ENCODE peak calls at places on chromosomes 7 and 10, in six cellular contexts. P, U, V, L, S and F are unnamed samples. For H3K36me3, the result is how much of the 10 kb centered on the place peaks cover.

GRCh38 chr10:16581202-16581601 is 59.5 kb upstream of the C1QL3 start:
- DNase-seq in P (no peak), U (no peak), V (no peak), L (no peak), S (no peak), F (no peak)

GRCh38 chr7:19851504-19851903 is 78.1 kb upstream of the TMEM196 start:
- DNase-seq in P (peak), U (no peak), V (no peak), L (no peak), S (no peak), F (no peak)

GRCh38 chr10:103582331-103583123 is 89.0 kb downstream of the NEURL1 start:
- DNase-seq in P (no peak), U (no peak), V (no peak), L (no peak), S (no peak), F (no peak)

GRCh38 chr10:17227367-17228080 is 517 bp upstream of the VIM start:
- DNase-seq in P (no peak), U (peak), V (no peak), L (peak), S (peak), F (peak)

GRCh38 chr7:15016726-15017125 is 114.2 kb upstream of the DGKB start:
- DNase-seq in P (peak), U (no peak), V (peak), L (no peak), S (peak), F (no peak)

GRCh38 chr7:66205736-66206080 is 574 bp downstream of the TPST1 start:
- DNase-seq in P (no peak), U (no peak), V (no peak), L (no peak), S (peak), F (no peak)

GRCh38 chr10:35576730-35577129 is 28.4 kb upstream of the GJD4 start:
- DNase-seq in P (no peak), U (no peak), V (no peak), L (no peak), S (no peak), F (no peak)

GRCh38 chr10:118568327-118568848 is 27.1 kb downstream of the PRLHR start:
- DNase-seq in P (peak), U (peak), V (peak), L (peak), S (peak), F (peak)

GRCh38 chr10:108544500-108545120 is 1378.7 kb downstream of the XPNPEP1 start:
- DNase-seq in P (peak), U (peak), V (no peak), L (peak), S (peak), F (peak)

GRCh38 chr10:97459933-97460332 is 14.0 kb downstream of the ZDHHC16 start:
- DNase-seq in P (no peak), U (no peak), V (no peak), L (no peak), S (no peak), F (no peak)

GRCh38 chr10:97454330-97455036 is 8.5 kb downstream of the ZDHHC16 start:
- DNase-seq in P (no peak), U (peak), V (no peak), L (peak), S (peak), F (no peak)

GRCh38 chr10:97459111-97459510 is 13.1 kb downstream of the ZDHHC16 start:
- DNase-seq in P (no peak), U (no peak), V (no peak), L (no peak), S (no peak), F (no peak)

GRCh38 chr10:97456034-97456685 is 10.2 kb downstream of the ZDHHC16 start:
- DNase-seq in P (no peak), U (no peak), V (no peak), L (no peak), S (no peak), F (no peak)

GRCh38 chr10:97456686-97457065 is 10.7 kb downstream of the ZDHHC16 start:
- DNase-seq in P (no peak), U (no peak), V (no peak), L (no peak), S (no peak), F (no peak)
- H3K36me3 ChIP-seq in P (under half), U (half or more), V (half or more), L (under half), S (half or more), F (under half)

GRCh38 chr7:78568690-78569089 is 770.1 kb downstream of the PHTF2 start:
- DNase-seq in P (no peak), U (no peak), V (no peak), L (no peak), S (no peak), F (no peak)

GRCh38 chr7:78565784-78566183 is 767.2 kb downstream of the PHTF2 start:
- DNase-seq in P (no peak), U (no peak), V (no peak), L (no peak), S (no peak), F (no peak)

GRCh38 chr7:78562191-78562590 is 763.6 kb downstream of the PHTF2 start:
- DNase-seq in P (no peak), U (peak), V (no peak), L (peak), S (peak), F (no peak)

GRCh38 chr7:78558571-78558970 is 760.0 kb downstream of the PHTF2 start:
- DNase-seq in P (no peak), U (no peak), V (no peak), L (no peak), S (no peak), F (no peak)

DNA sequence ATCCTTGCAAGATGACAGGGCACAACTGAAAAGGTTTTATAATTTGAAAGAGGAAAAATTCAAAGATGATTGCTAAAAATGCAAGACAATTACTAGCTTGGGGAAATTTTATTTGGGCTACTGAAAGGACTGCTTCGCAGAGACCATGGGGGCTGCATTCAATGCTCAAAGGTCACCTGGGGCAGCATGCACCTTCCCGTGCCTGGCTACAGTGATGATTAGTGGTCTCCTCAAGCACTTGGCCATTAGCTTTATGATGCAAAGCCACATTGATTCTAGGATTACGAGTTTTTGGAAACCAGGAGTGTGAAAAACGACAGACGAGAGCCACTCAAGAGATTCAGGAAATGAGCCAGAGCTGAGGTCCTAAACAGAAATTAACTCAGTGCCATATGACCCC is 764.6 kb downstream of the PHTF2 start:
- DNase-seq in P (no peak), U (no peak), V (no peak), L (no peak), S (no peak), F (no peak)
- H3K4me2 ChIP-seq in P (no peak), U (no peak), V (no peak), L (no peak), S (no peak), F (no peak)

GRCh38 chr7:98235901-98236300 is 16.1 kb downstream of the TECPR1 start:
- DNase-seq in P (no peak), U (no peak), V (no peak), L (no peak), S (no peak), F (no peak)
- H3K36me3 ChIP-seq in P (under half), U (under half), V (under half), L (under half), S (under half), F (under half)

DNA sequence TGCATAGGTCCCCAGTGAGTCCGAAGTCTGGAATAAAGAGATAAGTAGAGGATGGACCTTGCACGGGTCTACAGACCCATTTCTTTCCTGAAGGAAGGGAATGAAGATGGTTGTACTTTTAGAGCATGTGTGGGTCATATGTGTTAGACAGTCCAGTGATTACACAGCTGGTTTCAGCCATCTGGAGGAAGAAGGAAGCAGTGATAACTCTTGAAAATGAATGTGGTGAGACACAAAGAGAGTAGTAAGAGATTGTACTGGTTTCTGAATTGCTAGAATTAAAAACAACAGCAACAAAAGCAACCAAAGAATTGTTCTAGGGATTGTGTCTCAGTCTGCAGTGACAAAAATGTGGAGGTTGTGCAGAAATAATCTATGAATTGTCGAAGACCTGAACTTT is 258.9 kb downstream of the SUGCT start:
- DNase-seq in P (no peak), U (no peak), V (no peak), L (no peak), S (no peak), F (no peak)
- H3K4me2 ChIP-seq in P (no peak), U (no peak), V (no peak), L (no peak), S (no peak), F (no peak)

DNA sequence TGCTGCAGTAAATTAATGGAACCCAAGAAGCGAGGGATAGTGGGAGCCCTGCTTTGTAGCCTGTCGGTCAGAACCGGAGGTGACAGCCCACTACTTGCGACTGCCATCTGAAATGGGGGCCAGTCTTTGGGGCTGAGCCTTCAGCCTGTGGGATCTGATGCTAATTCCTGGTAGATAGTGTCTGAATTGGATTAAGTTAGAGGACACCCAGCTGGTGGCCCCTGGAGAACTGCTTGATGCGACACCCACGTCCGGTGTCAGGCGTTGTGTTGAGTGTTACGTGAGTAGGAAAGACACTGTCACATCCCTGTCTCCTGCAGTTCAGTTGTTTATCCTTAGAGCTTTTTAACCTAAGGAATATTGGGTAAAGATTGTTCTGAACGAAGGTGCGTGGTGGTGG is 5.0 kb downstream of the EIF3B start:
- DNase-seq in P (no peak), U (no peak), V (no peak), L (no peak), S (no peak), F (no peak)
- H3K36me3 ChIP-seq in P (half or more), U (under half), V (half or more), L (under half), S (half or more), F (half or more)

GRCh38 chr7:152847491-152847890 is 87.9 kb downstream of the ACTR3B start:
- DNase-seq in P (no peak), U (no peak), V (no peak), L (no peak), S (no peak), F (no peak)
- H3K4me2 ChIP-seq in P (no peak), U (no peak), V (no peak), L (no peak), S (no peak), F (no peak)

DNA sequence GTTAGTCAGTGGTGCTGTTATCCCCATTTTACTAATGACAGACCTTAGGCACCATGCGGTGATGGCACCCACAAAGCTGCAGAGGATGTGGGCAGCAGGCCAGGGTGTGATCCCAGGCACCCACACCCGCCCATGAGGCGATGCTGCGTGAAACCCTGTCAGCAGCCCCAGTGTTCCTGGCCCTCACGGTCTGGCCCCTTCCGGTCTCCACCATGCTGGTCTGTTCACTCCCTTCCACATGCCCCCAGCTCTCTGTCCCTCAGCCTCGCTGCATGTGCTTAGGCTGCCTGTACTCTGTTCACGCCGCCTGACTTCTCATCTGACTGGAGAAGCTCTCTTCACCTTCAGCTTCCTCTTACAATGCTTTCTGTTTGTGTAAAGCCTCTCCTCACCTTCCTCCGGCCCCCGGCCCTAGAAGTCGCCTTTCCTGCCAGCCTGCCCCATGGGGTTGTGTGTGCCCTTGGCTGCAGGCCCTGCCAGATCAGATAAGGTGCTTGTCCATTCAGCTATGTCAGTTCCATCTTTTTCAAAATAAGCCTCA is 17.6 kb upstream of the ORAI2 start:
- DNase-seq in P (no peak), U (no peak), V (no peak), L (no peak), S (no peak), F (no peak)
- H3K36me3 ChIP-seq in P (under half), U (half or more), V (under half), L (under half), S (under half), F (under half)

GRCh38 chr10:55002420-55002819 is 201.4 kb upstream of the PCDH15 start:
- DNase-seq in P (no peak), U (no peak), V (no peak), L (no peak), S (no peak), F (no peak)
- H3K4me2 ChIP-seq in P (no peak), U (no peak), V (no peak), L (no peak), S (no peak), F (no peak)

DNA sequence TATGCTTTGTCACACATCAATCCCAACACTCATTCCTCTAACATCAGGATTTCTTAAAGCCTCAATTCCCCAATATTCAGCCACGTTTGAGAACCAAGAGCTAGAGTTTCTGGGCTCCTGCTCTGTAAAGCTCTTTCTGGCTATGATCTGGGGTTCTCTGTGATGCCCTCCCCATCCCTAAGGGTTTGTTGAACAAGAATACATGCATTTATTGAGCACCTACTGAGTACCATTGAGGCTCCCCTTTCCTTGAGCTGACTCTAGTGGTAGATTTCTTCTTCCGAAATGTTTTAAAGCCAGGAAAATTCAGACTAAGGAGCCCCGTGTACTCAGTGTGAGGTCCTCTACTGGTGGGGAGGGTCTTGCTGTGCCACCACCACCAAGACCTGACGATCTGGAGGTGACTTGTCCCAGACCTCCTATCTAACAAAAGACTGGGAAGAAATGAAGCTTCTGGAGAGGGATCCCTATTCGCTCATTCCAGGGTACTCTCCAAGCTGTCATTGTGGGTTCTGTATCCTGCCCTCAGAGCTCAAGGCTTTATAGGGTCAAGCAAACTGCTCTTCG is 23.1 kb upstream of the SRGN start:
- DNase-seq in P (no peak), U (no peak), V (no peak), L (no peak), S (no peak), F (no peak)
- H3K36me3 ChIP-seq in P (under half), U (under half), V (under half), L (under half), S (under half), F (under half)

GRCh38 chr7:98995111-98995510 is 116.8 kb downstream of the TRRAP start:
- DNase-seq in P (no peak), U (no peak), V (no peak), L (no peak), S (no peak), F (no peak)
- H3K4me2 ChIP-seq in P (no peak), U (no peak), V (no peak), L (no peak), S (no peak), F (no peak)